ENCODE peak calls at places on chromosomes 16 and 17, in six cellular contexts. F is uterus, E is ovary, O is upper lobe of right lung, L is esophagus squamous epithelium, D is endothelial cell. B is an unnamed sample.

GRCh38 chr17:29159286-29159860 is 20.8 kb downstream of the MYO18A start:
- DNase-seq in F (no peak), O (no peak), E (no peak), L (no peak), D (no peak), B (no peak)

GRCh38 chr17:62807812-62808575 is at the start of gene MARCHF10:
- DNase-seq in E (peak; percentile 27), O (peak; percentile 79), D (peak; percentile 21), L (no peak), F (no peak), B (no peak)

GRCh38 chr16:47043970-47044684 is 70.7 kb upstream of the DNAJA2 start:
- DNase-seq in L (no peak), F (no peak), O (no peak), E (no peak), D (no peak), B (no peak)

GRCh38 chr16:17469011-17469741 is 1.6 kb downstream of the XYLT1 start:
- DNase-seq in F (no peak), O (no peak), D (no peak), L (no peak), E (no peak), B (no peak)

GRCh38 chr17:9236286-9237052 is 215.2 kb downstream of the NTN1 start:
- DNase-seq in E (no peak), D (no peak), O (no peak), L (no peak), F (no peak), B (no peak)

GRCh38 chr16:72013888-72014538 is 5.5 kb downstream of the DHODH start:
- DNase-seq in L (no peak), E (peak; percentile 54), D (no peak), F (no peak), O (no peak), B (no peak)

GRCh38 chr17:62737513-62737912 is 70.6 kb downstream of the MARCHF10 start:
- DNase-seq in E (no peak), D (no peak), F (no peak), O (no peak), L (no peak), B (no peak)

GRCh38 chr17:71828182-71828596 is 292.6 kb upstream of the SOX9 start:
- DNase-seq in O (no peak), D (peak; percentile 8), L (no peak), E (no peak), F (no peak), B (no peak)

GRCh38 chr16:24509536-24509935 is 29.8 kb upstream of the RBBP6 start:
- DNase-seq in D (no peak), L (no peak), F (no peak), E (no peak), O (no peak), B (no peak)

GRCh38 chr16:78535098-78535497 is 435.6 kb downstream of the WWOX start:
- DNase-seq in L (no peak), E (no peak), D (no peak), O (no peak), F (no peak), B (no peak)

GRCh38 chr16:29804020-29804419 is 2.3 kb upstream of the MAZ start:
- DNase-seq in F (no peak), L (no peak), E (no peak), D (no peak), O (no peak), B (no peak)

GRCh38 chr17:80743181-80743771 is 198.6 kb downstream of the RPTOR start:
- DNase-seq in F (peak; percentile 58), D (no peak), O (no peak), L (no peak), E (no peak), B (no peak)

GRCh38 chr16:22353188-22353919 is 21.1 kb downstream of the CDR2 start:
- DNase-seq in L (no peak), O (no peak), F (no peak), E (no peak), D (no peak), B (no peak)

GRCh38 chr17:53724726-53725125 is 98.0 kb upstream of the KIF2B start:
- DNase-seq in E (no peak), O (no peak), L (no peak), F (no peak), D (no peak), B (no peak)

GRCh38 chr17:72850410-72850809 is 242.1 kb downstream of the SLC39A11 start:
- DNase-seq in E (no peak), L (no peak), O (no peak), D (no peak), F (no peak), B (no peak)

GRCh38 chr16:48011888-48012658 is 143.7 kb downstream of the ABCC12 start:
- DNase-seq in D (no peak), E (no peak), O (no peak), F (no peak), L (no peak), B (no peak)

GRCh38 chr17:20281860-20282259 is 185.5 kb downstream of the LGALS9B start:
- DNase-seq in O (peak; percentile 82), F (no peak), D (no peak), E (no peak), L (no peak), B (no peak)

GRCh38 chr16:802914-803750 is 2.6 kb upstream of the GNG13 start:
- DNase-seq in F (no peak), D (no peak), E (no peak), O (no peak), L (no peak), B (no peak)

GRCh38 chr17:38761612-38762011 is 9.1 kb downstream of the PSMB3 start:
- DNase-seq in F (no peak), E (no peak), O (no peak), D (peak; percentile 63), L (no peak), B (no peak)

GRCh38 chr16:89691231-89691985 is 4.9 kb downstream of the CDK10 start:
- DNase-seq in L (no peak), O (no peak), F (no peak), D (no peak), E (no peak), B (no peak)

GRCh38 chr16:15822957-15823356 is 33.9 kb downstream of the MYH11 start:
- DNase-seq in E (peak; percentile 67), O (peak; percentile 66), F (peak; percentile 54), L (no peak), D (no peak), B (peak; percentile 56)

GRCh38 chr16:57628008-57628781 is at the start of gene ADGRG1:
- DNase-seq in O (no peak), D (peak; percentile 52), E (peak; percentile 58), L (peak; percentile 22), F (peak; percentile 92), B (peak; percentile 57)

GRCh38 chr17:7183433-7184090 is 4.4 kb upstream of the ASGR1 start:
- DNase-seq in E (no peak), F (no peak), D (no peak), L (no peak), O (no peak), B (no peak)

GRCh38 chr17:22695228-22695619 is 1002.9 kb downstream of the KCNJ18 start:
- DNase-seq in O (no peak), E (no peak), D (no peak), F (no peak), L (no peak), B (no peak)

GRCh38 chr16:23148166-23148512 is 1.1 kb downstream of the USP31 start:
- DNase-seq in D (no peak), O (no peak), E (no peak), L (no peak), F (no peak), B (no peak)

DNA sequence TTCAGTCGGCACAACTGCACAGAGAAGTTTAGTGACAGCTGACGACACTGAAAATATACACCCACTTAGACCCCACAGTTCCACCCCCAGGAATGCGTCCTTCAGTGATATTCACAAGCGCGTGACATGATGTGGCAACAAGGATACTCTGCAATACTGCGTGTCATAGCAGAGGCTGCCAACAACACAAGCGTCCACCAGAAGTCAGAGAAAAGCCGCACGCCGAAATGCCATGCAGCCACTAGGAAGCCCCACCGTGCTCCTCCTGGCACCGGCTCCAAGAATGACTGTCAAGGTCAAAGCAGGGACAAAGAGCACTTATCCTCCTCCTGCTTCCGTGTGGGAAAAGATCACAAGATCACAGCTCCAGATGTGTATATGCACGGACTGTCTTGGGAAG is 3.5 kb downstream of the ATP2A3 start:
- DNase-seq in L (no peak), D (no peak), E (no peak), F (no peak), O (no peak), B (no peak)
- TF ChIP-seq CTCF in L (no peak), D (no peak), E (no peak), F (no peak), O (no peak), B (no peak)

DNA sequence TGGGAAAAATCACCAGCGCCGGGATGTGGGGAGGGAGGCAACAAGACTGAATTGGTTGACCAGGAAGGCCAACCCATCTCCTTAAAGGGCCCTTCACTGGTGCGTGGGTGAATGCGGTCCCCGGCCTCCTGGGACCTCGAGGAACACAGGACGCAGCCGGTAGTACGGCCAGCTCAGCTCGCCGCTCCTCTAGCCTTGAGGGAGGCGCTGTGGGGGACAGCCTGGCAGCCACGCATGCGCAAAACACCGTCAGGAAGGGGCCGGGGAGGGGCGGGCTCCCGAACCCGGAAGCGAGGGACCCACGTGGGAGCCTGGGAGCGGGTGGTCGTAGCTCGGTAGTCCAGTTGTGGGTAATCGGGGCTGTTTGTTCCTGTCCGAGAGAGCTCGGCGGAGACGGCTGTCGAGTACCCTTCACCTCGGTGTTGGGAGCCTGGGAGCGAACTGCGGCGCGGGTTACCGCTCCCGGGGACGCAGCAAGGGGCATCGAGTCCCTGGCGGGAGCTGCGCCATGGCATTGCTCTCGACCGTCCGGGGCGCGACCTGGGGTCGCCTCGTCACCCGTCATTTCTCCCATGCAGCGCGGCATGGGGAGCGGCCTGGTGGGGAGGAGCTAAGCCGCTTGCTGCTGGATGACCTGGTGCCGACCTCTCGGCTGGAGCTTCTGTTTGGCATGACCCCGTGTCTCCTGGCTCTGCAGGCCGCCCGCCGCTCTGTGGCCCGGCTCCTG is at the start of gene MRM1:
- DNase-seq in E (peak; percentile 95), L (peak; percentile 70), D (peak; percentile 94), O (peak; percentile 97), F (peak; percentile 90), B (peak; percentile 82)
- TF ChIP-seq CTCF in E (no peak), L (no peak), D (no peak), O (no peak), F (peak; percentile 23), B (peak; percentile 5)

GRCh38 chr16:67445441-67445912 is 14.6 kb downstream of the HSD11B2 start:
- DNase-seq in L (no peak), O (no peak), D (no peak), E (peak; percentile 54), F (peak; percentile 80), B (no peak)
- TF ChIP-seq CTCF in L (no peak), O (peak; percentile 5), D (no peak), E (no peak), F (peak; percentile 6), B (no peak)

GRCh38 chr17:44919411-44919810 is 4.1 kb upstream of the GFAP start:
- DNase-seq in L (no peak), D (no peak), E (no peak), O (peak; percentile 23), F (no peak), B (no peak)

GRCh38 chr17:44920565-44920940 is 5.3 kb upstream of the GFAP start:
- DNase-seq in E (no peak), F (no peak), D (no peak), O (peak; percentile 52), L (no peak), B (no peak)

GRCh38 chr17:44921122-44921882 is 6.0 kb upstream of the GFAP start:
- DNase-seq in D (no peak), E (no peak), F (no peak), L (no peak), O (peak; percentile 41), B (no peak)

GRCh38 chr17:44918006-44918405 is 2.7 kb upstream of the GFAP start:
- DNase-seq in O (peak; percentile 28), D (no peak), F (no peak), E (no peak), L (no peak), B (no peak)

GRCh38 chr17:44919885-44920564 is 4.7 kb upstream of the GFAP start:
- DNase-seq in F (peak; percentile 78), L (peak; percentile 25), D (peak; percentile 76), E (peak; percentile 84), O (peak; percentile 87), B (peak; percentile 45)
- TF ChIP-seq CTCF in F (peak; percentile 87), L (peak; percentile 85), D (peak; percentile 53), E (peak; percentile 52), O (peak; percentile 79), B (peak; percentile 83)

B was measured in thoracic aorta.